ENCODE peak calls at places on chromosomes 16 and 17, in five cellular contexts. U, Z, C, L and A are unnamed samples.

GRCh38 chr16:24966599-24966998 is 48.6 kb downstream of the ARHGAP17 start:
- DNase-seq in U (no peak), Z (no peak), C (no peak), L (no peak), A (no peak)

GRCh38 chr17:58756246-58757161 is 850 bp downstream of the PPM1E start:
- DNase-seq in U (no peak), Z (peak; percentile 47), C (no peak), L (no peak), A (no peak)

GRCh38 chr16:57041182-57042156 is 50.9 kb upstream of the CPNE2 start:
- DNase-seq in U (no peak), Z (no peak), C (peak; percentile 78), L (no peak), A (no peak)

GRCh38 chr16:21145738-21146137 is 4.9 kb downstream of the DNAH3 start:
- DNase-seq in U (no peak), Z (peak; percentile 55), C (no peak), L (no peak), A (no peak)

GRCh38 chr16:71645450-71645849 is 19.5 kb downstream of the MARVELD3 start:
- DNase-seq in U (no peak), Z (peak; percentile 11), C (no peak), L (peak; percentile 72), A (no peak)

GRCh38 chr17:2598166-2598565 is 4.7 kb downstream of the PAFAH1B1 start:
- DNase-seq in U (no peak), Z (no peak), C (no peak), L (peak; percentile 14), A (peak; percentile 37)

GRCh38 chr16:9098377-9099090 is 7.1 kb downstream of the HAPSTR1 start:
- DNase-seq in U (no peak), Z (no peak), C (no peak), L (no peak), A (no peak)

GRCh38 chr16:49661465-49662187 is 194.3 kb downstream of the ZNF423 start:
- DNase-seq in U (no peak), Z (no peak), C (no peak), L (no peak), A (no peak)

GRCh38 chr16:57892447-57893096 is 78.4 kb downstream of the CNGB1 start:
- DNase-seq in U (no peak), Z (no peak), C (no peak), L (no peak), A (no peak)

GRCh38 chr17:40062347-40063033 is at the start of gene THRA:
- DNase-seq in U (no peak), Z (peak; percentile 31), C (peak; percentile 58), L (peak; percentile 57), A (no peak)

GRCh38 chr17:82687375-82687861 is 11.1 kb downstream of the RAB40B start:
- DNase-seq in U (no peak), Z (no peak), C (no peak), L (no peak), A (no peak)

GRCh38 chr17:78997881-78998280 is 11.7 kb downstream of the CANT1 start:
- DNase-seq in U (no peak), Z (no peak), C (no peak), L (no peak), A (no peak)

GRCh38 chr16:878886-879285 is 78.4 kb upstream of the GNG13 start:
- DNase-seq in U (no peak), Z (no peak), C (no peak), L (no peak), A (no peak)

GRCh38 chr17:57440522-57441269 is 184.4 kb downstream of the MSI2 start:
- DNase-seq in U (no peak), Z (peak; percentile 37), C (peak; percentile 43), L (peak; percentile 7), A (no peak)

GRCh38 chr16:30356401-30357084 is 1.4 kb upstream of the CD2BP2 start:
- DNase-seq in U (no peak), Z (peak; percentile 43), C (no peak), L (no peak), A (no peak)

GRCh38 chr17:49928826-49929475 is 40.0 kb upstream of the DLX4 start:
- DNase-seq in U (no peak), Z (no peak), C (no peak), L (no peak), A (no peak)

GRCh38 chr16:86517652-86518258 is 7.4 kb downstream of the FOXF1 start:
- DNase-seq in U (peak; percentile 63), Z (peak; percentile 19), C (no peak), L (peak; percentile 66), A (no peak)

GRCh38 chr17:82273327-82274133 is at the start of gene CSNK1D:
- DNase-seq in U (no peak), Z (peak; percentile 73), C (peak; percentile 83), L (peak; percentile 83), A (no peak)

GRCh38 chr17:58517378-58517927 is 3.0 kb upstream of the MTMR4 start:
- DNase-seq in U (no peak), Z (no peak), C (no peak), L (no peak), A (no peak)

GRCh38 chr16:67447508-67448076 is 16.7 kb downstream of the HSD11B2 start:
- DNase-seq in U (no peak), Z (no peak), C (no peak), L (peak; percentile 59), A (no peak)

GRCh38 chr16:2048116-2048543 is 345 bp downstream of the TSC2 start:
- DNase-seq in U (no peak), Z (no peak), C (no peak), L (peak; percentile 37), A (no peak)

GRCh38 chr16:50267151-50267631 is 840 bp downstream of the ADCY7 start:
- DNase-seq in U (no peak), Z (no peak), C (no peak), L (no peak), A (no peak)

GRCh38 chr17:72997559-72997958 is 94.9 kb downstream of the SLC39A11 start:
- DNase-seq in U (no peak), Z (no peak), C (no peak), L (no peak), A (no peak)

GRCh38 chr16:58518083-58518979 is 3.0 kb downstream of the SETD6 start:
- DNase-seq in U (no peak), Z (no peak), C (no peak), L (peak; percentile 62), A (no peak)

GRCh38 chr16:57258910-57259475 is 13.9 kb downstream of the ARL2BP start:
- DNase-seq in U (no peak), Z (no peak), C (no peak), L (no peak), A (no peak)

GRCh38 chr16:72561-73537 is at the start of gene RHBDF1:
- DNase-seq in U (no peak), Z (no peak), C (no peak), L (peak; percentile 77), A (no peak)

GRCh38 chr16:86496262-86496928 is 13.9 kb upstream of the FOXF1 start:
- DNase-seq in U (no peak), Z (no peak), C (no peak), L (no peak), A (no peak)

GRCh38 chr17:8846768-8847211 is 20.7 kb downstream of the PIK3R6 start:
- DNase-seq in U (no peak), Z (peak; percentile 16), C (no peak), L (peak; percentile 65), A (no peak)

GRCh38 chr16:10938321-10938720 is 3.9 kb downstream of the DEXI start:
- DNase-seq in U (no peak), Z (no peak), C (no peak), L (no peak), A (no peak)

GRCh38 chr16:667780-668518 is at the start of gene RHOT2:
- DNase-seq in U (peak; percentile 60), Z (peak; percentile 61), C (peak; percentile 81), L (peak; percentile 91), A (peak; percentile 38)